ENCODE peak calls at places on chromosome 13, in six cellular contexts. L, V, X, D, F and J are unnamed samples.

GRCh38 chr13:79541426-79542049 is 60.6 kb downstream of the NDFIP2 start:
- DNase-seq in L (no peak), V (peak; percentile 14), X (peak; percentile 87), D (peak; percentile 53), F (peak; percentile 69), J (peak; percentile 13)

GRCh38 chr13:28586585-28587540 is 72.1 kb upstream of the POMP start:
- DNase-seq in L (no peak), V (no peak), X (no peak), D (no peak), F (no peak), J (no peak)

GRCh38 chr13:44312898-44313551 is 60.6 kb upstream of the SERP2 start:
- DNase-seq in L (no peak), V (no peak), X (peak; percentile 91), D (peak; percentile 97), F (peak; percentile 98), J (no peak)

GRCh38 chr13:113962975-113963374 is 10.9 kb downstream of the C13orf46 start:
- DNase-seq in L (no peak), V (no peak), X (no peak), D (no peak), F (no peak), J (no peak)

GRCh38 chr13:105050696-105051095 is 1484.8 kb downstream of the EFNB2 start:
- DNase-seq in L (no peak), V (no peak), X (no peak), D (peak; percentile 68), F (peak; percentile 0), J (no peak)

GRCh38 chr13:43425234-43425633 is 361.5 kb downstream of the ENOX1 start:
- DNase-seq in L (no peak), V (no peak), X (no peak), D (no peak), F (no peak), J (no peak)

GRCh38 chr13:27654059-27654458 is 32.4 kb downstream of the POLR1D start:
- DNase-seq in L (no peak), V (no peak), X (no peak), D (no peak), F (no peak), J (no peak)

GRCh38 chr13:59494560-59494970 is 669.2 kb downstream of the DIAPH3 start:
- DNase-seq in L (no peak), V (no peak), X (peak; percentile 18), D (peak; percentile 94), F (peak; percentile 1), J (no peak)

GRCh38 chr13:35833031-35833430 is 298.2 kb downstream of the DCLK1 start:
- DNase-seq in L (no peak), V (no peak), X (no peak), D (no peak), F (no peak), J (no peak)

GRCh38 chr13:112346173-112346898 is 29.8 kb upstream of the SPACA7 start:
- DNase-seq in L (no peak), V (no peak), X (no peak), D (no peak), F (peak; percentile 1), J (no peak)

GRCh38 chr13:75399168-75399878 is 82.6 kb downstream of the TBC1D4 start:
- DNase-seq in L (no peak), V (no peak), X (no peak), D (peak; percentile 93), F (peak; percentile 72), J (no peak)

GRCh38 chr13:60369242-60369641 is 27.8 kb upstream of the TDRD3 start:
- DNase-seq in L (no peak), V (peak; percentile 8), X (peak; percentile 6), D (no peak), F (peak; percentile 25), J (no peak)

GRCh38 chr13:94239135-94239534 is 240.3 kb downstream of the DCT start:
- DNase-seq in L (no peak), V (no peak), X (peak; percentile 57), D (peak; percentile 88), F (peak; percentile 88), J (no peak)

GRCh38 chr13:65926750-65927171 is 1303.4 kb downstream of the PCDH9 start:
- DNase-seq in L (no peak), V (no peak), X (no peak), D (no peak), F (no peak), J (no peak)

GRCh38 chr13:106318941-106319411 is 216.5 kb downstream of the EFNB2 start:
- DNase-seq in L (no peak), V (no peak), X (peak; percentile 79), D (peak; percentile 98), F (peak; percentile 94), J (no peak)

GRCh38 chr13:24684600-24684998 is 4.4 kb downstream of the ATP12A start:
- DNase-seq in L (no peak), V (no peak), X (no peak), D (no peak), F (no peak), J (peak; percentile 56)

GRCh38 chr13:53041968-53042485 is 13.4 kb downstream of the OLFM4 start:
- DNase-seq in L (no peak), V (no peak), X (no peak), D (no peak), F (no peak), J (no peak)

GRCh38 chr13:23859455-23859854 is 29.7 kb downstream of the MIPEP start:
- DNase-seq in L (no peak), V (no peak), X (no peak), D (no peak), F (peak; percentile 14), J (no peak)

GRCh38 chr13:102580552-102581169 is 16.1 kb upstream of the TPP2 start:
- DNase-seq in L (peak; percentile 56), V (peak; percentile 39), X (peak; percentile 87), D (peak; percentile 49), F (peak; percentile 77), J (peak; percentile 47)

GRCh38 chr13:27476943-27477681 is 26.7 kb upstream of the MTIF3 start:
- DNase-seq in L (no peak), V (peak; percentile 61), X (peak; percentile 38), D (peak; percentile 5), F (peak; percentile 45), J (peak; percentile 52)

GRCh38 chr13:113970810-113971470 is 2.9 kb downstream of the C13orf46 start:
- DNase-seq in L (no peak), V (no peak), X (peak; percentile 67), D (peak; percentile 70), F (no peak), J (no peak)

GRCh38 chr13:97261254-97262015 is 39.3 kb downstream of the MBNL2 start:
- DNase-seq in L (no peak), V (peak; percentile 47), X (no peak), D (no peak), F (no peak), J (peak; percentile 38)

GRCh38 chr13:42039946-42040729 is 8.3 kb upstream of the DGKH start:
- DNase-seq in L (peak; percentile 91), V (peak; percentile 92), X (peak; percentile 87), D (peak; percentile 87), F (peak; percentile 88), J (peak; percentile 97)

GRCh38 chr13:40585911-40586471 is 80.5 kb downstream of the FOXO1 start:
- DNase-seq in L (no peak), V (no peak), X (no peak), D (no peak), F (peak; percentile 9), J (no peak)

GRCh38 chr13:20833900-20834679 is 60.3 kb upstream of the EEF1AKMT1 start:
- DNase-seq in L (no peak), V (no peak), X (no peak), D (no peak), F (no peak), J (no peak)